ENCODE peak calls at places on chromosomes 11 and 22, in four cellular contexts. One of them, this sample, is unnamed.

GRCh38 chr11:44978961-44979331 is 28.3 kb upstream of the TP53I11 start:
- DNase-seq in mammary epithelial cell: peak; percentile 51
- DNase-seq in PC-3: peak; percentile 97
- DNase-seq in mucosa of descending colon: peak; percentile 91
- DNase-seq in this sample: peak; percentile 59

GRCh38 chr11:38274031-38274430 is 1676.0 kb upstream of the RAG2 start:
- DNase-seq in mucosa of descending colon: no peak
- DNase-seq in mammary epithelial cell: peak; percentile 18
- DNase-seq in PC-3: no peak
- DNase-seq in this sample: no peak

GRCh38 chr22:19522190-19522880 is 1.9 kb downstream of the CLDN5 start:
- DNase-seq in PC-3: no peak
- DNase-seq in mucosa of descending colon: no peak
- DNase-seq in mammary epithelial cell: no peak
- DNase-seq in this sample: no peak

GRCh38 chr22:25849514-25849913 is 107.5 kb downstream of the MYO18B start:
- DNase-seq in mucosa of descending colon: no peak
- DNase-seq in PC-3: no peak
- DNase-seq in mammary epithelial cell: no peak
- DNase-seq in this sample: no peak

GRCh38 chr11:67732045-67732787 is 57.8 kb upstream of the ALDH3B2 start:
- DNase-seq in PC-3: peak; percentile 32
- DNase-seq in mucosa of descending colon: no peak
- DNase-seq in mammary epithelial cell: no peak
- DNase-seq in this sample: no peak

GRCh38 chr11:33615751-33616150 is 84.9 kb downstream of the C11orf91 start:
- DNase-seq in mucosa of descending colon: no peak
- DNase-seq in mammary epithelial cell: peak; percentile 54
- DNase-seq in PC-3: no peak
- DNase-seq in this sample: no peak

GRCh38 chr11:48007677-48008076 is 27.3 kb downstream of the PTPRJ start:
- DNase-seq in mammary epithelial cell: no peak
- DNase-seq in mucosa of descending colon: no peak
- DNase-seq in PC-3: no peak
- DNase-seq in this sample: peak; percentile 78

GRCh38 chr11:95877288-95877687 is 46.6 kb downstream of the MTMR2 start:
- DNase-seq in PC-3: peak; percentile 63
- DNase-seq in mammary epithelial cell: peak; percentile 96
- DNase-seq in mucosa of descending colon: no peak
- DNase-seq in this sample: no peak

GRCh38 chr11:41983458-41983857 is 524.0 kb upstream of the LRRC4C start:
- DNase-seq in mammary epithelial cell: peak; percentile 33
- DNase-seq in mucosa of descending colon: no peak
- DNase-seq in PC-3: peak; percentile 47
- DNase-seq in this sample: no peak

GRCh38 chr11:100830295-100830694 is 143.2 kb downstream of the ARHGAP42 start:
- DNase-seq in mucosa of descending colon: no peak
- DNase-seq in mammary epithelial cell: no peak
- DNase-seq in PC-3: no peak
- DNase-seq in this sample: no peak

GRCh38 chr11:129324533-129325175 is 51.0 kb upstream of the BARX2 start:
- DNase-seq in PC-3: peak; percentile 88
- DNase-seq in mucosa of descending colon: peak; percentile 66
- DNase-seq in mammary epithelial cell: no peak
- DNase-seq in this sample: no peak

GRCh38 chr11:67293090-67293489 is 4.0 kb downstream of the ANKRD13D start:
- DNase-seq in mammary epithelial cell: peak; percentile 93
- DNase-seq in mucosa of descending colon: no peak
- DNase-seq in PC-3: peak; percentile 91
- DNase-seq in this sample: no peak

GRCh38 chr11:12950681-12951080 is 58.4 kb upstream of the RASSF10 start:
- DNase-seq in mucosa of descending colon: no peak
- DNase-seq in mammary epithelial cell: no peak
- DNase-seq in PC-3: no peak
- DNase-seq in this sample: no peak

GRCh38 chr11:8317164-8317563 is 53.5 kb upstream of the LMO1 start:
- DNase-seq in mammary epithelial cell: no peak
- DNase-seq in PC-3: no peak
- DNase-seq in mucosa of descending colon: no peak
- DNase-seq in this sample: no peak

GRCh38 chr11:47317078-47317828 is 35.2 kb downstream of the MYBPC3 start:
- DNase-seq in PC-3: no peak
- DNase-seq in mucosa of descending colon: no peak
- DNase-seq in mammary epithelial cell: no peak
- DNase-seq in this sample: no peak

GRCh38 chr11:46273511-46274205 is 3.8 kb upstream of the CREB3L1 start:
- DNase-seq in PC-3: peak; percentile 70
- DNase-seq in mammary epithelial cell: no peak
- DNase-seq in mucosa of descending colon: peak; percentile 76
- DNase-seq in this sample: peak; percentile 57

GRCh38 chr11:13338437-13339069 is 61.0 kb downstream of the BMAL1 start:
- DNase-seq in mucosa of descending colon: no peak
- DNase-seq in PC-3: peak; percentile 58
- DNase-seq in mammary epithelial cell: peak; percentile 76
- DNase-seq in this sample: no peak

GRCh38 chr22:30922151-30922611 is 46.4 kb downstream of the MORC2 start:
- DNase-seq in PC-3: no peak
- DNase-seq in mucosa of descending colon: peak; percentile 66
- DNase-seq in mammary epithelial cell: peak; percentile 33
- DNase-seq in this sample: peak; percentile 91

GRCh38 chr11:121437686-121438078 is 14.4 kb upstream of the SORL1 start:
- DNase-seq in mucosa of descending colon: no peak
- DNase-seq in PC-3: no peak
- DNase-seq in mammary epithelial cell: no peak
- DNase-seq in this sample: no peak

GRCh38 chr22:20407829-20408228 is 13.9 kb downstream of the ZNF74 start:
- DNase-seq in mucosa of descending colon: no peak
- DNase-seq in PC-3: no peak
- DNase-seq in mammary epithelial cell: no peak
- DNase-seq in this sample: no peak

GRCh38 chr11:123173040-123173855 is 21.8 kb downstream of the CLMP start:
- DNase-seq in PC-3: peak; percentile 98
- DNase-seq in mammary epithelial cell: peak; percentile 93
- DNase-seq in mucosa of descending colon: no peak
- DNase-seq in this sample: no peak

GRCh38 chr22:42685941-42686666 is 34.6 kb downstream of the A4GALT start:
- DNase-seq in mammary epithelial cell: no peak
- DNase-seq in mucosa of descending colon: no peak
- DNase-seq in PC-3: no peak
- DNase-seq in this sample: no peak

GRCh38 chr11:86063536-86063935 is 5.3 kb downstream of the PICALM start:
- DNase-seq in mucosa of descending colon: no peak
- DNase-seq in PC-3: peak; percentile 44
- DNase-seq in mammary epithelial cell: peak; percentile 69
- DNase-seq in this sample: no peak

GRCh38 chr11:123219066-123219697 is 24.1 kb upstream of the CLMP start:
- DNase-seq in mammary epithelial cell: no peak
- DNase-seq in PC-3: no peak
- DNase-seq in mucosa of descending colon: no peak
- DNase-seq in this sample: no peak

GRCh38 chr11:8097062-8097814 is 16.2 kb downstream of the TUB start:
- DNase-seq in PC-3: no peak
- DNase-seq in mucosa of descending colon: no peak
- DNase-seq in mammary epithelial cell: no peak
- DNase-seq in this sample: peak; percentile 40

GRCh38 chr22:39148727-39149535 is 3.5 kb downstream of the CBX7 start:
- DNase-seq in PC-3: no peak
- DNase-seq in mucosa of descending colon: peak; percentile 56
- DNase-seq in mammary epithelial cell: no peak
- DNase-seq in this sample: peak; percentile 88

GRCh38 chr11:112727341-112727841 is 233.8 kb upstream of the NCAM1 start:
- DNase-seq in PC-3: no peak
- DNase-seq in mammary epithelial cell: no peak
- DNase-seq in mucosa of descending colon: no peak
- DNase-seq in this sample: no peak

GRCh38 chr11:19872526-19873135 is 160.0 kb downstream of the NAV2 start:
- DNase-seq in PC-3: no peak
- DNase-seq in mammary epithelial cell: peak; percentile 78
- DNase-seq in mucosa of descending colon: no peak
- DNase-seq in this sample: no peak

GRCh38 chr11:118092907-118093571 is 6.3 kb upstream of the SMIM35 start:
- DNase-seq in mammary epithelial cell: peak; percentile 61
- DNase-seq in mucosa of descending colon: no peak
- DNase-seq in PC-3: no peak
- DNase-seq in this sample: no peak

GRCh38 chr11:107405260-107405659 is 52.4 kb downstream of the CWF19L2 start:
- DNase-seq in mucosa of descending colon: no peak
- DNase-seq in PC-3: no peak
- DNase-seq in mammary epithelial cell: no peak
- DNase-seq in this sample: no peak

GRCh38 chr11:88555018-88555828 is 217.7 kb upstream of the CTSC start:
- DNase-seq in mucosa of descending colon: peak; percentile 23
- DNase-seq in mammary epithelial cell: peak; percentile 99
- DNase-seq in PC-3: peak; percentile 100
- DNase-seq in this sample: no peak

GRCh38 chr11:74822187-74822586 is 73.5 kb downstream of the RNF169 start:
- DNase-seq in mammary epithelial cell: no peak
- DNase-seq in PC-3: no peak
- DNase-seq in mucosa of descending colon: peak; percentile 9
- DNase-seq in this sample: no peak

GRCh38 chr22:46286941-46287872 is 9.5 kb upstream of the GTSE1 start:
- DNase-seq in mammary epithelial cell: no peak
- DNase-seq in mucosa of descending colon: no peak
- DNase-seq in PC-3: no peak
- DNase-seq in this sample: peak; percentile 76

GRCh38 chr22:41830174-41830573 is 2.7 kb upstream of the SREBF2 start:
- DNase-seq in PC-3: no peak
- DNase-seq in mucosa of descending colon: no peak
- DNase-seq in mammary epithelial cell: no peak
- DNase-seq in this sample: no peak

GRCh38 chr11:6402561-6402981 is 12.3 kb downstream of the SMPD1 start:
- DNase-seq in mammary epithelial cell: no peak
- DNase-seq in mucosa of descending colon: peak; percentile 45
- DNase-seq in PC-3: no peak
- DNase-seq in this sample: no peak

GRCh38 chr22:47625531-47626427 is 863.3 kb downstream of the TBC1D22A start:
- DNase-seq in mucosa of descending colon: no peak
- DNase-seq in mammary epithelial cell: no peak
- DNase-seq in PC-3: no peak
- DNase-seq in this sample: no peak

GRCh38 chr22:38203090-38203810 is 1.5 kb downstream of the MAFF start:
- DNase-seq in mammary epithelial cell: peak; percentile 68
- DNase-seq in mucosa of descending colon: peak; percentile 85
- DNase-seq in PC-3: peak; percentile 60
- DNase-seq in this sample: peak; percentile 89

GRCh38 chr11:34380696-34381095 is 22.9 kb upstream of the ABTB2 start:
- DNase-seq in PC-3: peak; percentile 95
- DNase-seq in mammary epithelial cell: peak; percentile 85
- DNase-seq in mucosa of descending colon: no peak
- DNase-seq in this sample: no peak

GRCh38 chr22:42316988-42317387 is 46.5 kb upstream of the TCF20 start:
- DNase-seq in mucosa of descending colon: peak; percentile 86
- DNase-seq in PC-3: no peak
- DNase-seq in mammary epithelial cell: peak; percentile 74
- DNase-seq in this sample: no peak

GRCh38 chr11:92050305-92050704 is 174.3 kb upstream of the FAT3 start:
- DNase-seq in mammary epithelial cell: no peak
- DNase-seq in PC-3: no peak
- DNase-seq in mucosa of descending colon: no peak
- DNase-seq in this sample: no peak
- H3K9me3 ChIP-seq in mammary epithelial cell: no peaks in the 10 kb centered on the region
- H3K9me3 ChIP-seq in PC-3: peaks cover 3% of the 10 kb centered on the region
- H3K9me3 ChIP-seq in mucosa of descending colon: no peaks in the 10 kb centered on the region
- H3K9me3 ChIP-seq in this sample: no peaks in the 10 kb centered on the region

GRCh38 chr11:92714111-92714510 is 255.3 kb upstream of the MTNR1B start:
- DNase-seq in mammary epithelial cell: no peak
- DNase-seq in PC-3: no peak
- DNase-seq in mucosa of descending colon: no peak
- DNase-seq in this sample: no peak
- H3K4me3 ChIP-seq in mammary epithelial cell: no peak overlapping the region
- H3K4me3 ChIP-seq in PC-3: no peak overlapping the region
- H3K4me3 ChIP-seq in mucosa of descending colon: no peak overlapping the region
- H3K4me3 ChIP-seq in this sample: no peak overlapping the region

GRCh38 chr11:72814139-72814830 is at the start of gene ATG16L2:
- DNase-seq in mucosa of descending colon: peak; percentile 87
- DNase-seq in PC-3: peak; percentile 92
- DNase-seq in mammary epithelial cell: peak; percentile 89
- DNase-seq in this sample: peak; percentile 98
- TF ChIP-seq CTCF in mucosa of descending colon: peak; percentile 25
- TF ChIP-seq CTCF in PC-3: no peak
- TF ChIP-seq CTCF in mammary epithelial cell: no peak
- TF ChIP-seq CTCF in this sample: peak; percentile 61

DNA sequence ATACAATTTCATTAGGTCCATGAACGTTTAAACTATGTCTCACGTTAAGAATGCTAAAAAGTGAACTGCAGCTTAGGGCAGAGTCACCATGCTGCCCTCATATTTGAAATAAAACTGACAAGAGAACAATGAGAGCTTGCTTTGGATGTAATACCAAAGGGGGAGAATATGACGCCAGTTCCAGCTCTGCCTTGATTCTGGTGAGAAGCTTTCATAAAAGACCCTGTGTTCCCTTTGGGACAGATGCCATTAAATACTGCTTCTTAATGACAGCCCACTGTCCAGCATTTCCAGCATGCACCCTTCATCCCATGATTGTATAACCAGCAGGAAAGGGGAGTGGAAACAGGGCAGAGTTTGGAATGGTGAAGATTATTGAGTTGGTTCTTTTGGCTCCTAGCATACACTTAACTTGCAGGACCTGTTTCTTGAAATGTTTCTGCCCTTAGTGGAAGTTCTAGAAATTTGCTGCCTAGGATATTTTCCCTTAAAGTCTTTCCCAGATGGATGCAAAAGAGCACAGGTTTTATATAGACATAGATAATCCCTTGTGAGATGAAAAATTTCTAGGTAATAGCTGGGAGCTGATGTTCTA is 139.3 kb upstream of the LDLRAD3 start:
- DNase-seq in PC-3: no peak
- DNase-seq in mucosa of descending colon: no peak
- DNase-seq in mammary epithelial cell: no peak
- DNase-seq in this sample: no peak
- H3K9me3 ChIP-seq in PC-3: no peaks in the 10 kb centered on the region
- H3K9me3 ChIP-seq in mucosa of descending colon: no peaks in the 10 kb centered on the region
- H3K9me3 ChIP-seq in mammary epithelial cell: peaks cover 7% of the 10 kb centered on the region
- H3K9me3 ChIP-seq in this sample: no peaks in the 10 kb centered on the region

DNA sequence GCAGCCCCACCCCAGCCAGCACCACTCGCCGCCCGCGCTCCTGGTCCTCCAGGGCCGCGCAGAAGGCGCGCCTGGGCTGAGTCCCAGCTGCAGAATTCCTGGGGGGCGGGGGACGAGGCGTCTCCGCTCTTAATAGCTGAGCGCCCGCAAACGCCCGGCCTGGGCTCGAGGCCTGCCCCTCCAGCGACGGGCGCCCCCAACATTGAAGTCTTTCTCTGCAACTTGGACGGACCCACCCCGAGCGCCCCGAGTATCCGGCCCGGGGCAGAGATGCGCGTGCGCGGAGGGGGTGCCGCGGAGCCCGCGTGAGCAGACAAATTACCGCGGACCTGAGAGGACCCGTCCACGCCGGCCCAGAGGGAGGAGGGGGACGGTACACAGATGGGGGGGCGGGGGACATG is 6.7 kb upstream of the SYT7 start:
- DNase-seq in PC-3: peak; percentile 32
- DNase-seq in mucosa of descending colon: peak; percentile 51
- DNase-seq in mammary epithelial cell: no peak
- DNase-seq in this sample: peak; percentile 80
- H3K4me3 ChIP-seq in PC-3: peak overlapping the region; percentile 61
- H3K4me3 ChIP-seq in mucosa of descending colon: no peak overlapping the region
- H3K4me3 ChIP-seq in mammary epithelial cell: peak overlapping the region; percentile 19
- H3K4me3 ChIP-seq in this sample: peak overlapping the region; percentile 44

This sample was measured in spleen.